ENCODE peak calls at places on chromosomes 2 and 18, in four cellular contexts. A, D, J and R are unnamed samples.

GRCh38 chr2:197786010-197786877 is 1.1 kb upstream of the BOLL start:
- DNase-seq in J (no peak), D (peak; percentile 71), A (no peak), R (peak; percentile 83)

GRCh38 chr2:43445248-43445647 is 150.6 kb downstream of the THADA start:
- DNase-seq in A (no peak), J (no peak), D (no peak), R (no peak)

GRCh38 chr2:102258386-102259074 is 52.8 kb upstream of the IL1RL1 start:
- DNase-seq in D (no peak), A (peak; percentile 77), J (peak; percentile 96), R (no peak)

GRCh38 chr2:199147216-199147615 is 310.5 kb downstream of the SATB2 start:
- DNase-seq in D (no peak), J (no peak), A (no peak), R (no peak)

GRCh38 chr2:3476386-3477033 is 42.8 kb downstream of the ADI1 start:
- DNase-seq in A (no peak), J (no peak), D (no peak), R (no peak)

GRCh38 chr2:98903064-98903355 is 33.0 kb downstream of the CRACDL start:
- DNase-seq in D (no peak), J (no peak), A (no peak), R (peak; percentile 79)

GRCh38 chr18:78969574-78970315 is 9.9 kb upstream of the SALL3 start:
- DNase-seq in D (no peak), J (no peak), A (no peak), R (no peak)

GRCh38 chr18:35926884-35927283 is 45.6 kb upstream of the RMP24 start:
- DNase-seq in J (no peak), A (no peak), D (no peak), R (peak; percentile 65)

GRCh38 chr2:203567786-203568185 is 32.7 kb upstream of the RAPH1 start:
- DNase-seq in A (no peak), J (no peak), D (no peak), R (no peak)

GRCh38 chr18:50038448-50038847 is 156.5 kb downstream of the MYO5B start:
- DNase-seq in A (peak; percentile 11), J (peak; percentile 26), D (no peak), R (no peak)

GRCh38 chr18:12637901-12638633 is 19.8 kb downstream of the SPIRE1 start:
- DNase-seq in D (no peak), J (peak; percentile 79), A (no peak), R (no peak)

GRCh38 chr2:36235426-36235825 is 120.2 kb upstream of the CRIM1 start:
- DNase-seq in A (no peak), J (no peak), D (no peak), R (no peak)

GRCh38 chr2:160407393-160408204 is 86.0 kb downstream of the RBMS1 start:
- DNase-seq in J (no peak), A (peak; percentile 79), D (peak; percentile 77), R (peak; percentile 87)
- TF ChIP-seq CTCF in J (no peak), A (no peak), D (no peak), R (peak; percentile 35)

GRCh38 chr2:45409677-45410076 is 201.4 kb downstream of the SRBD1 start:
- DNase-seq in D (no peak), A (no peak), J (no peak), R (no peak)

GRCh38 chr2:45415534-45416123 is 195.4 kb downstream of the SRBD1 start:
- DNase-seq in A (no peak), D (no peak), J (no peak), R (no peak)

GRCh38 chr2:45418532-45418931 is 192.5 kb downstream of the SRBD1 start:
- DNase-seq in J (no peak), D (no peak), A (no peak), R (no peak)

DNA sequence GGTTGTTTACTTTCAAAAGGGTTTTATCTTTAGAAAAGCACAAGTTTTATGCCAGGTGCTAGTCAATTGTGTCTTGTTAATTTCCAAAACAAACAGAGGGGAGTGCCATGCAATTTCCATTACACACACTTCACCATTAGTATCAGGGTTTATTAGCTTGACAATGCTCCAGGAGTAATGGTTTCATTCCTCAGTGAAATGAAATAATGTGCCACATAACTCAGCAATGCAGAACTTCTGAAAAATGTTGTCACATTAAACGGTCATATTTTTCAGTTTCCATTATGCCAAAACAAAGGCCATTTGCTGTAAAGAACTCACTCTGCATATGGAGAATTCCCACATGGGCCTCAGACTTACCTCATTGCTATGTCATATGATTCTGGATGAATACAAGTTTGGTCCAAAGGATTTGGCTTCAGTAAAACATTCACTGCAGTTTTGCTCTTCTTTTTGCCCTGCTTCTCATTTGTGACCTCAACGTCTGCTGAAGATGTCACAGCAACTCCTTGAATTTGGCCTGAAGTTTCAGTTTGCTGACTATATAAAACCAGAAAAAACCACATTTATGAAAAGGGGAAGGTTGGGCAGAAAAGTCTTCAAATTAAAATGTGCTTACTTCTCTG is 198.2 kb downstream of the SRBD1 start:
- DNase-seq in J (no peak), D (no peak), A (no peak), R (no peak)
- TF ChIP-seq CTCF in J (no peak), D (no peak), A (no peak), R (no peak)

GRCh38 chr2:30475542-30475941 is 28.5 kb downstream of the LCLAT1 start:
- DNase-seq in D (no peak), A (no peak), J (no peak), R (no peak)
- TF ChIP-seq CTCF in D (no peak), A (no peak), J (no peak), R (peak; percentile 49)

DNA sequence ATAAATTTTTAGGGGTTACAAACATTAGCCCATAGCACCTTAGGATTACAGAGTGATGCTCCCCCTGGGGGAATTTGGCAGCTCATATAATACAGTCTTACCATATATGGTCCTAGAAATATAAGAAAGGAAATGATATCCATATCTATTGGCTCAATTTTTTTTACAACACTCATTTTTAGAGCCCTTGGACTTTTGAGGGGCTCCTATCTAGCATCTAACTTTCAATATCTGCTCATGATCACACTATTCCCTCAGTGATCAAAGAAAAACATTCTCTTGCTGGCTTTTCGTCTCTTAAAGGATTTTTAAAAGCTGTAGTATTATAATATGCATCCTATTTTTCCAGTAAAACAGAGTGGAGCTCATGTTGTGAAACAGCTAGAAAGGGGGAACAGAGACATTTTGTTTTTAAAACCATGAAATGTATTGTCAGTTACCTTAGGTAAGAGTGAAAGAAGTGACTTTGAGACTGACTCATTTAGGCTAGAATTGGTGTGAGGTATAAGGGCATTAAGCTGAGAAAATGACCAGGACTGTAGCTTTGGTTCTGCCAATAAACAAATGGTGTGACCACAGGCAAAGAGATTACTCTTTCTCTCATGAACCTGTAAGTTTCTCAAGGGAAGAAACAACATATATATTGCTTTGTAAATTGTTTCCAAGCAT is 65.8 kb downstream of the ALPK2 start:
- DNase-seq in D (no peak), A (no peak), J (no peak), R (no peak)
- TF ChIP-seq CTCF in D (no peak), A (no peak), J (no peak), R (no peak)

GRCh38 chr18:8507881-8508280 is 101.4 kb upstream of the RAB12 start:
- DNase-seq in D (no peak), J (no peak), A (no peak), R (no peak)

GRCh38 chr18:8505036-8505435 is 104.2 kb upstream of the RAB12 start:
- DNase-seq in D (no peak), J (no peak), A (no peak), R (no peak)

GRCh38 chr18:8506251-8507049 is 102.8 kb upstream of the RAB12 start:
- DNase-seq in A (no peak), J (no peak), D (no peak), R (no peak)

GRCh38 chr18:8508320-8508719 is 100.9 kb upstream of the RAB12 start:
- DNase-seq in D (no peak), J (peak; percentile 8), A (no peak), R (peak; percentile 38)

DNA sequence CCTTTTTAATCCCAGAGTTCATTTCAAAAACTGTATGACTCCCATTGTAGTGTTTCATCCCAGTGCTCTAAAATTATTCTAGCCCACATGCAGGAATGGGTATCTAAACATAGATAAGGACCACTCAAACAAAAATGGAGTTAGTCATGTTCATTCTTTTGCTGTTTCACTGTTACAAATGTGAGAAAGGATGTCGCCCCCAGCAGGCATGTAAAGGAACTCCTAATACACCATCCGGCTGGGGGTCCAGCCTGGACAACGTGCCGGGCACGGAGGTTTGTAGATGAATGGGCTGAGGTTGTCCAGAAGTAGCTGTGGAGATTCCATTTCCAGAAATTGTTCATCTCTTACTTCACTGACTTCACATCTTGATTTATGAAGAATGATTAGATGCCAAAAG is 101.9 kb upstream of the RAB12 start:
- DNase-seq in J (peak; percentile 5), A (peak; percentile 14), D (no peak), R (no peak)
- TF ChIP-seq CTCF in J (no peak), A (peak; percentile 47), D (peak; percentile 66), R (peak; percentile 40)

GRCh38 chr2:74025971-74026612 is 41.4 kb downstream of the TET3 start:
- DNase-seq in D (no peak), A (no peak), J (peak; percentile 62), R (no peak)
- TF ChIP-seq CTCF in D (no peak), A (no peak), J (no peak), R (no peak)

GRCh38 chr2:7180641-7181370 is 263.6 kb downstream of the RNF144A start:
- DNase-seq in J (peak; percentile 27), D (no peak), A (no peak), R (no peak)

DNA sequence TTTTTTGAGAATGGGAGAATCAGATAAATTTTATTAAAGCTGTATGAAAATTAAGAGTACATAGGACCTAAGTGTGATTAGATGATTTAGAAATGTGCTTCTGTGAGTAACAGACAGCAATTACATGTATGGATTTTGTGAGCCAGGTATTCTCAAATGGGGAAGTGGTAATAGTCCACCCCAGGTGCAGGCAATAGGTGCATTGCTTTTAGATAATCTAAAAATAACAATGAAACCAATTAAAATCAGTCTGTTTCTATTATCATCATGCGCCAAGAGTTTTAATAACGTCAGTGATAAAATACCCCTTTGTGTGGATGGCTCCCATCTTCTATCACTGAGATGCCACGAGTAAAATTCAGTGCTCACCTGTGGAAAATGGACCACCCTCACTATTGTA is 265.3 kb downstream of the RNF144A start:
- DNase-seq in D (no peak), J (no peak), A (no peak), R (no peak)
- TF ChIP-seq CTCF in D (no peak), J (no peak), A (no peak), R (no peak)

DNA sequence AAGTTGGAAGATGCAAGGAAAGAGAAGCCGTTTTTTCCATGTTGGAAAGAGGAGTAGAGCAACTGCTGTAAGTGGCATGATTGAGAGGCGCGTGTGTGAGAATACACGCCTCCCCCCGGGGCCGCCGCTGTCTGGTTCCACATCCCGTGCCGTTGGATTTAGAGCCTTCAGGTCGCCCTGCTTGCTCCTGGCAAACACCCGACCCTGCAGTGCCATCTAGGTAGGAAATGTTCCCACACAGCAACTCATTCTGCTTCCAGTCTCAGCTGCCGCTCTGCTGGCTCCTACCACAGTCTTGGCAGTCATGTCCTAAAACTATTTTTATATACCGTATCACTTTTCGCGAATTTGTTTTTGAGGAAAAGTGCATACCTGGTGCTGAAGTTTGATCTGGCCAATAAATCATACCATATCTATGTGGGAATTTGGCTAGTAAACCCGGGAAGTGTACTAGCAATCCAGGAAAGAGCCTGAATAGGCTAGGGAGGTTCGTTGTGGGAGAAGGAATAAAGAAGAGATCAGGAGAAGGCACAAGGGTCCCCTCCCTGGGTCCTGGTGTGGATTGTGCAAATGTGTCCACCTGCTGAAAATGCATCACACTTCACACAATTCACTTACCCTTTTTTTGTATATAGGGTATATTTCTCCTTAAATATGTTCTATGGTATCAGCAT is 372.7 kb downstream of the FBXO15 start:
- DNase-seq in A (no peak), J (peak; percentile 20), D (no peak), R (no peak)
- TF ChIP-seq CTCF in A (no peak), J (no peak), D (no peak), R (no peak)